ENCODE peak calls at places on chromosomes 2 and 18, in nine cellular contexts. A, U, O, P, Y, C, M, I and N are unnamed samples.

GRCh38 chr18:46174317-46175039 is 70.3 kb downstream of the HAUS1 start:
- DNase-seq in A (no peak), U (peak; percentile 51), O (peak; percentile 39), P (peak; percentile 25), Y (peak; percentile 26), C (no peak), M (peak; percentile 73), I (peak; percentile 26), N (peak; percentile 11)

GRCh38 chr18:56162316-56162715 is 476.1 kb downstream of the TXNL1 start:
- DNase-seq in A (no peak), U (no peak), O (peak; percentile 38), P (no peak), Y (no peak), C (no peak), M (no peak), I (no peak), N (no peak)

GRCh38 chr2:223051580-223052375 is at the start of gene KCNE4:
- DNase-seq in A (no peak), U (no peak), O (peak; percentile 77), P (peak; percentile 87), Y (no peak), C (no peak), M (no peak), I (no peak), N (no peak)

GRCh38 chr18:23618862-23619387 is 32.6 kb upstream of the NPC1 start:
- DNase-seq in A (no peak), U (peak; percentile 64), O (peak; percentile 24), P (peak; percentile 23), Y (no peak), C (no peak), M (no peak), I (no peak), N (no peak)

GRCh38 chr2:33022989-33023731 is 76.4 kb downstream of the LTBP1 start:
- DNase-seq in A (peak; percentile 79), U (no peak), O (peak; percentile 89), P (peak; percentile 82), Y (no peak), C (no peak), M (no peak), I (peak; percentile 72), N (no peak)

GRCh38 chr2:181742361-181742760 is 62.0 kb upstream of the NEUROD1 start:
- DNase-seq in A (no peak), U (no peak), O (no peak), P (no peak), Y (no peak), C (no peak), M (no peak), I (no peak), N (no peak)

GRCh38 chr18:21444465-21445023 is 156.0 kb downstream of the ESCO1 start:
- DNase-seq in A (no peak), U (peak; percentile 79), O (peak; percentile 78), P (peak; percentile 79), Y (no peak), C (no peak), M (peak; percentile 58), I (peak; percentile 76), N (no peak)

GRCh38 chr2:42095923-42096408 is 48.1 kb downstream of the PKDCC start:
- DNase-seq in A (no peak), U (peak; percentile 83), O (peak; percentile 79), P (peak; percentile 90), Y (peak; percentile 77), C (peak; percentile 37), M (peak; percentile 78), I (peak; percentile 53), N (peak; percentile 76)

GRCh38 chr2:235263205-235264120 is 230.4 kb upstream of the AGAP1 start:
- DNase-seq in A (no peak), U (peak; percentile 3), O (peak; percentile 95), P (peak; percentile 63), Y (no peak), C (no peak), M (no peak), I (peak; percentile 37), N (no peak)

GRCh38 chr18:30698571-30698970 is 344.0 kb downstream of the DSC3 start:
- DNase-seq in A (no peak), U (no peak), O (no peak), P (no peak), Y (no peak), C (no peak), M (no peak), I (no peak), N (no peak)

GRCh38 chr2:190477563-190478454 is 56.7 kb downstream of the NEMP2 start:
- DNase-seq in A (no peak), U (no peak), O (no peak), P (peak; percentile 31), Y (no peak), C (no peak), M (no peak), I (peak; percentile 54), N (no peak)

GRCh38 chr2:88831792-88832248 is 140.3 kb downstream of the RPIA start:
- DNase-seq in A (peak; percentile 27), U (peak; percentile 92), O (peak; percentile 36), P (peak; percentile 22), Y (peak; percentile 16), C (no peak), M (peak; percentile 87), I (peak; percentile 21), N (no peak)

GRCh38 chr2:177651833-177652232 is 259.3 kb downstream of the AGPS start:
- DNase-seq in A (no peak), U (no peak), O (no peak), P (no peak), Y (no peak), C (no peak), M (no peak), I (no peak), N (no peak)

GRCh38 chr2:226151157-226151556 is 648.5 kb downstream of the IRS1 start:
- DNase-seq in A (no peak), U (no peak), O (no peak), P (no peak), Y (no peak), C (no peak), M (no peak), I (no peak), N (no peak)

GRCh38 chr2:211127501-211127900 is 571.1 kb downstream of the CPS1 start:
- DNase-seq in A (no peak), U (no peak), O (no peak), P (peak; percentile 78), Y (no peak), C (no peak), M (no peak), I (no peak), N (no peak)

GRCh38 chr18:46482831-46483230 is 174.2 kb downstream of the LOXHD1 start:
- DNase-seq in A (no peak), U (no peak), O (no peak), P (no peak), Y (no peak), C (no peak), M (no peak), I (no peak), N (no peak)

GRCh38 chr2:195056001-195056400 is 601.0 kb upstream of the SLC39A10 start:
- DNase-seq in A (no peak), U (peak; percentile 77), O (no peak), P (no peak), Y (no peak), C (no peak), M (no peak), I (no peak), N (no peak)

GRCh38 chr2:112812318-112813042 is 24.1 kb downstream of the IL1B start:
- DNase-seq in A (no peak), U (no peak), O (peak; percentile 93), P (peak; percentile 62), Y (no peak), C (no peak), M (no peak), I (no peak), N (no peak)

GRCh38 chr18:26535630-26536029 is 12.7 kb downstream of the KCTD1 start:
- DNase-seq in A (no peak), U (no peak), O (no peak), P (no peak), Y (no peak), C (no peak), M (no peak), I (no peak), N (no peak)

GRCh38 chr2:217555075-217555876 is 447.5 kb downstream of the TNS1 start:
- DNase-seq in A (no peak), U (no peak), O (no peak), P (peak; percentile 13), Y (no peak), C (no peak), M (no peak), I (no peak), N (no peak)